ENCODE peak calls at places on chromosomes 4 and X, in ten cellular contexts. T, U, H, O, L, G, F, Z, I and M are unnamed samples.

GRCh38 chrX:41353964-41354363 is 20.0 kb downstream of the DDX3X start:
- DNase-seq in T (no peak), U (no peak), H (no peak), O (no peak), L (no peak), G (no peak), F (no peak), Z (no peak), I (no peak), M (no peak)

GRCh38 chr4:152369903-152370296 is 166.0 kb downstream of the FBXW7 start:
- DNase-seq in T (no peak), U (no peak), H (no peak), O (no peak), L (no peak), G (no peak), F (no peak), Z (no peak), I (no peak), M (no peak)

GRCh38 chrX:19303216-19303880 is 40.4 kb upstream of the PDHA1 start:
- DNase-seq in T (peak), U (no peak), H (no peak), O (peak), L (peak), G (peak), F (no peak), Z (peak), I (no peak), M (no peak)

GRCh38 chrX:781216-782211 is 150.9 kb downstream of the SHOX start:
- DNase-seq in T (peak), U (no peak), H (no peak), O (no peak), L (no peak), G (no peak), F (peak), Z (no peak), I (no peak), M (no peak)

GRCh38 chr4:56686537-56687231 is 5.6 kb upstream of the HOPX start:
- DNase-seq in T (no peak), U (no peak), H (no peak), O (no peak), L (no peak), G (no peak), F (no peak), Z (no peak), I (no peak), M (no peak)

GRCh38 chrX:147735364-147735763 is 176.4 kb upstream of the FMR1 start:
- DNase-seq in T (no peak), U (no peak), H (no peak), O (no peak), L (no peak), G (no peak), F (peak), Z (no peak), I (no peak), M (no peak)

GRCh38 chr4:131978120-131978519 is 1171.0 kb upstream of the PCDH10 start:
- DNase-seq in T (no peak), U (no peak), H (no peak), O (no peak), L (no peak), G (no peak), F (no peak), Z (no peak), I (no peak), M (no peak)

GRCh38 chr4:14879643-14880042 is 122.6 kb upstream of the CPEB2 start:
- DNase-seq in T (no peak), U (peak), H (no peak), O (no peak), L (no peak), G (no peak), F (no peak), Z (no peak), I (no peak), M (no peak)

GRCh38 chr4:176781739-176782100 is 11.0 kb downstream of the VEGFC start:
- DNase-seq in T (no peak), U (no peak), H (no peak), O (no peak), L (no peak), G (no peak), F (no peak), Z (no peak), I (no peak), M (no peak)

DNA sequence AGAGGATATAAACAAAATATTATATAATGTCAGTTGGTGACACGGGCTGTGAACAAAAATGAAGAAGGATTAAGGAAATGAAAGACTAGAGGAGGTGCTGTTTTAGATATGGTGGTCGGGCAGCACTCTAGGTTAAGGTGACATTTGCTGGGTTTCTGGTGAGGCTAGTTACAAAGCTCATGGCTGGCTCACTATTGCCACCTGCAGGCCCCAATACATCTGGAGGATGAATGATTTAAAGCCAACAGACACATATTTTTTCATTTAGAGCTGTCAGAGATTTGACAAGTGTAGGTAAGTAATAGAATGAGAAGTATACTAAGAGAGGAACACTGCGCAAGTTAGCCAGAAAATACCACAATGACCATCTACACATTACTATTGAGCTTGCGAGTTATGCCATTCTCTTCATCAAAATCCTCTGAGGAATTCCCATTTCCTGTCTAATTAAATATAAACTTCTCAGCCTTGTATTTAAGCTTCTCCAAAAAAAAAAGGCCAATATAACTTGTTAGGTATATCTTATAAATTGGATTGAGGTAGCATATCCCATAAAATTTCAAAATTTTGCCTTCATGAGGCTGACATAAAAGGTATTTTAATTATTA is 6.4 kb upstream of the FGG start:
- DNase-seq in T (no peak), U (peak), H (peak), O (no peak), L (peak), G (no peak), F (peak), Z (peak), I (peak), M (no peak)
- TF ChIP-seq CTCF in T (peak), U (peak), H (peak), O (peak), L (peak), G (peak), F (peak), Z (peak), I (peak), M (peak)

GRCh38 chr4:104457308-104457981 is 37.2 kb downstream of the CXXC4 start:
- DNase-seq in T (no peak), U (no peak), H (no peak), O (no peak), L (no peak), G (no peak), F (no peak), Z (no peak), I (no peak), M (no peak)

GRCh38 chr4:104446431-104446925 is 48.2 kb downstream of the CXXC4 start:
- DNase-seq in T (no peak), U (no peak), H (no peak), O (no peak), L (no peak), G (no peak), F (no peak), Z (no peak), I (no peak), M (no peak)

GRCh38 chr4:104447346-104447745 is 47.3 kb downstream of the CXXC4 start:
- DNase-seq in T (no peak), U (no peak), H (no peak), O (no peak), L (no peak), G (no peak), F (no peak), Z (no peak), I (no peak), M (no peak)

GRCh38 chr4:104449537-104449936 is 45.2 kb downstream of the CXXC4 start:
- DNase-seq in T (no peak), U (no peak), H (no peak), O (no peak), L (no peak), G (no peak), F (no peak), Z (no peak), I (no peak), M (no peak)

DNA sequence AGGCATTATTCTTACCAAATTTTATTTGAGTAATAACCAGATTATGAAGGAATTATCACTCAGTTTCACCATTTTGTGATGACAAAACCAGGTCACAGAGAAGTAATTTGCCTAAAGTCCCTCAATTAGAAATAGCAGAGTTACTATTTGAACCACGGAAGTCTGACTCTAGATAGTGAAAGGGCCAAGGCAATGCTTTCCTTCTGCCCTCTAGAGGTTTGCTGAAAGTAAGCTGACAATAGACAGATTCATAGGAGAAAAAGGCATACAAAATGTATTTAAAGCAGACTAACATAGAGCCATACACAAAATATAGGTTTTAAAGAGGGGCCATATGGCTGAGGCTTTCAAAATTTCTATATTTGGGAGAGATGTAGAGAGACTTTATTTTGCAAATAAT is 43.1 kb downstream of the CXXC4 start:
- DNase-seq in T (no peak), U (no peak), H (no peak), O (no peak), L (no peak), G (no peak), F (peak), Z (no peak), I (peak), M (no peak)
- TF ChIP-seq CTCF in T (no peak), U (no peak), H (no peak), O (peak), L (no peak), G (peak), F (peak), Z (no peak), I (peak), M (peak)

GRCh38 chr4:44354172-44354571 is 94.4 kb downstream of the KCTD8 start:
- DNase-seq in T (no peak), U (no peak), H (no peak), O (no peak), L (no peak), G (no peak), F (no peak), Z (no peak), I (no peak), M (no peak)
- TF ChIP-seq CTCF in T (no peak), U (no peak), H (no peak), O (no peak), L (no peak), G (no peak), F (no peak), Z (no peak), I (no peak), M (no peak)

GRCh38 chr4:81466841-81467671 is 4.7 kb downstream of the RASGEF1B start:
- DNase-seq in T (no peak), U (peak), H (peak), O (no peak), L (peak), G (peak), F (peak), Z (peak), I (peak), M (no peak)
- TF ChIP-seq CTCF in T (peak), U (peak), H (peak), O (peak), L (peak), G (peak), F (peak), Z (peak), I (peak), M (peak)

GRCh38 chrX:118726887-118727685 is at the start of gene IL13RA1:
- DNase-seq in T (peak), U (peak), H (peak), O (peak), L (peak), G (peak), F (peak), Z (peak), I (peak), M (peak)

GRCh38 chrX:118724775-118725174 is 2.6 kb upstream of the IL13RA1 start:
- DNase-seq in T (no peak), U (no peak), H (peak), O (no peak), L (no peak), G (no peak), F (no peak), Z (no peak), I (no peak), M (no peak)

GRCh38 chrX:118730500-118731247 is 3.3 kb downstream of the IL13RA1 start:
- DNase-seq in T (no peak), U (no peak), H (no peak), O (no peak), L (peak), G (no peak), F (no peak), Z (peak), I (no peak), M (no peak)

GRCh38 chrX:118729043-118729652 is 1.7 kb downstream of the IL13RA1 start:
- DNase-seq in T (no peak), U (no peak), H (no peak), O (no peak), L (no peak), G (no peak), F (no peak), Z (no peak), I (no peak), M (no peak)

DNA sequence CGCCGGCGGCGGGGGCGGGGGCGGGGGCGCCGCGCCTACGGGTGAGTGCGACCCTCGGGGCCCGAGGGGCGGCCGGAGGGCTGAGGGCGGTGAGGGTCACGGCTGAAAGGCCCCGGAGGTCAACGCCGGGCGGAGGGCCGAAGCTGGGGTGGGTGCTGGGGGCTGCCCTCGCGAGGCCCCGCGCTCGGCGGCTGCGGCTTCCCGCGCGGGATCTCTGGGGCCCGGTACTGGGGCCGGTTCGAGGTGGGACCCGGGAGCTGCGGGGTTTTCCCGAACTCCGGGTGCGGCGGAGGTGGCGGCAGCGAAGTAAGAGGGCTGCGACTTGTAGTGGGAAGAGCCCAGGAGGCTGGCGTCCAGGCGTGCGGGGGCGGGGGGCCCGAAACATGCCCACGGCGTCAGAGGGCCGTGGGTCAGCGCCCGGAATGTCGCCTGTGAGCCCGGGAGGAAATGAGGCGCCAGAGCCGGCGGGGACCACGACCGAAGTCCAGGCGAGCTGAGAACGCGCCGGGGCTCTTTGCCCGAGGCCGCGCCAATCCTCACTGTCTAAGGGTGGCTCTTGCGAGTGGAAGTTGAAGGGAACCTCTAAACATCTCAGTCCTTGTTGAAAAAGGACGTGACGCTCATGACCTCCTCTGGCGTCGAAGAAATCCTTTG is 407 bp downstream of the IL13RA1 start:
- DNase-seq in T (peak), U (peak), H (peak), O (peak), L (peak), G (no peak), F (no peak), Z (no peak), I (no peak), M (no peak)
- TF ChIP-seq CTCF in T (no peak), U (no peak), H (no peak), O (no peak), L (no peak), G (no peak), F (no peak), Z (no peak), I (no peak), M (no peak)